ENCODE peak calls at places on chromosomes 1 and 21, in four cellular contexts. A is H9, T is mesendoderm, U is H1. Z is an unnamed sample.

GRCh38 chr21:26385721-26386120 is 187.4 kb downstream of the CYYR1 start:
- DNase-seq in T (no peak), A (no peak), U (no peak), Z (no peak)

GRCh38 chr1:24694380-24694843 is 50.8 kb upstream of the CLIC4 start:
- DNase-seq in T (no peak), A (no peak), U (no peak), Z (peak; percentile 53)

GRCh38 chr1:50667272-50667671 is 244.0 kb upstream of the DMRTA2 start:
- DNase-seq in U (no peak), T (no peak), A (no peak), Z (no peak)

GRCh38 chr1:200362421-200362820 is 47.4 kb downstream of the ZNF281 start:
- DNase-seq in A (no peak), T (peak; percentile 71), U (no peak), Z (no peak)

GRCh38 chr1:19780267-19780877 is 19.3 kb downstream of the TMCO4 start:
- DNase-seq in T (no peak), U (no peak), A (no peak), Z (no peak)

GRCh38 chr1:68808351-68808750 is 311.5 kb upstream of the DEPDC1 start:
- DNase-seq in U (no peak), A (no peak), T (peak; percentile 42), Z (no peak)

GRCh38 chr1:43693371-43693770 is 14.0 kb upstream of the ST3GAL3 start:
- DNase-seq in A (no peak), U (no peak), T (no peak), Z (no peak)

GRCh38 chr1:160541622-160542302 is 18.7 kb upstream of the SLAMF6 start:
- DNase-seq in U (no peak), T (no peak), A (no peak), Z (no peak)

GRCh38 chr1:17027900-17028299 is 16.2 kb upstream of the ATP13A2 start:
- DNase-seq in T (no peak), U (no peak), A (no peak), Z (no peak)

GRCh38 chr21:42737969-42738590 is 84.7 kb downstream of the PDE9A start:
- DNase-seq in T (no peak), A (no peak), U (no peak), Z (no peak)

GRCh38 chr1:246492611-246493245 is 14.4 kb downstream of the SMYD3 start:
- DNase-seq in U (no peak), A (peak; percentile 60), T (peak; percentile 76), Z (peak; percentile 79)

GRCh38 chr1:20185834-20186782 is at the start of the genes PLA2G2C and UBXN10:
- DNase-seq in A (peak; percentile 74), U (no peak), T (peak; percentile 89), Z (no peak)

GRCh38 chr1:101235696-101236545 is 898 bp upstream of the S1PR1 start:
- DNase-seq in T (peak; percentile 67), A (peak; percentile 66), U (no peak), Z (peak; percentile 37)

GRCh38 chr1:178684111-178684510 is 40.9 kb upstream of the RALGPS2 start:
- DNase-seq in U (no peak), A (no peak), T (no peak), Z (no peak)

GRCh38 chr1:170203693-170204092 is 57.9 kb downstream of the NTMT2 start:
- DNase-seq in U (no peak), T (no peak), A (no peak), Z (no peak)

GRCh38 chr1:236509203-236509602 is 14.6 kb upstream of the LGALS8 start:
- DNase-seq in U (no peak), T (no peak), A (no peak), Z (no peak)

GRCh38 chr1:30488324-30488913 is 235.0 kb downstream of the MATN1 start:
- DNase-seq in U (no peak), T (no peak), A (no peak), Z (no peak)

GRCh38 chr1:92446546-92446945 is 40.2 kb downstream of the GFI1 start:
- DNase-seq in U (no peak), A (no peak), T (peak; percentile 92), Z (peak; percentile 84)

GRCh38 chr1:206963740-206964139 is 6.5 kb downstream of the FCAMR start:
- DNase-seq in A (no peak), U (no peak), T (no peak), Z (no peak)
- H4K5ac ChIP-seq in A (no peak overlapping the region), U (no peak overlapping the region), T (no peak overlapping the region), Z (no peak overlapping the region)

DNA sequence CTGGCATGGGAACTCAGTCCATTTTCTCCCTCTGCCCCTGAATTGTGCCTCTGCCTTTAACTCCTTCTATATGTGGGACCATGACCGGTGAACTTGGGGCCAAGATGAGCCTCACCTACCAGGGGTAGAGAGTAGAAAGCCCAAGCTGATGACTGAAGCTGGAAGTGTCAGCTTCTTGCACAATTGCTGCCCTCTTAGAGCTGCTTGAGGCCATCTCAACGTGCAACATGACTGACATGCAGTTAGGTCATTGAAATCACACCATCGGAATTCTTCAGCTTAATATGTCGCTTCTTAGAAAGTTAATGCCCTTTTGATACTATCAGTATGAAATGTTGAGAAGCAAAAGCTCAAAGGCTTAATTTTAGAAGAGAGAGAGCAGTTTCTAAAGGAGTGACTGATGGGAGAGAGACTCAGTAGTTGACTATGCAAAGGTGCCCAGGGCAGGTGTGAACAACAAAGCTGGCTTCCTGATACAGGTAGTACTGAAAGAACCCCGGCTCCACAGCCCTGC is 89.4 kb upstream of the UBE2U start:
- DNase-seq in T (no peak), A (no peak), U (no peak), Z (no peak)
- H4K5ac ChIP-seq in T (no peak overlapping the region), A (no peak overlapping the region), U (no peak overlapping the region), Z (no peak overlapping the region)

DNA sequence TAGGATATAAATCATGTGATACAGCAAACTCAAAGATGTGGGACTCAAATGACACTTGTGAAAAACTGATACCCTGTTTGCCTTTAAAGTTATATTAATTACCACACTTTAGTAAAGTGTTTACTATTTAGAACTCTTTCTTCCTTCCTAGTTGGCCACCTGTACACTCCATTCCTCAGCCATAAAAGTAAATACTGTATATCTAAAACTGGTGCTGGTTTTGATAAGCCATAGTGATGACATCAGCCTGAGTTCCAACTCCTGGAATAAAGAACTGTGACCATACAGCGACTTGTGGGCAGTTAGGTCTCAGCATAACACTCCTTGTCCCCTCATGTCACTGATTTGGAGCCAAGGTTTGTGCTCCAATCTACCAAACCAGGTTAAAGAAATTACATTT is 2.8 kb downstream of the PTGER3 start:
- DNase-seq in U (no peak), T (no peak), A (no peak), Z (no peak)
- H4K5ac ChIP-seq in U (no peak overlapping the region), T (no peak overlapping the region), A (no peak overlapping the region), Z (no peak overlapping the region)

DNA sequence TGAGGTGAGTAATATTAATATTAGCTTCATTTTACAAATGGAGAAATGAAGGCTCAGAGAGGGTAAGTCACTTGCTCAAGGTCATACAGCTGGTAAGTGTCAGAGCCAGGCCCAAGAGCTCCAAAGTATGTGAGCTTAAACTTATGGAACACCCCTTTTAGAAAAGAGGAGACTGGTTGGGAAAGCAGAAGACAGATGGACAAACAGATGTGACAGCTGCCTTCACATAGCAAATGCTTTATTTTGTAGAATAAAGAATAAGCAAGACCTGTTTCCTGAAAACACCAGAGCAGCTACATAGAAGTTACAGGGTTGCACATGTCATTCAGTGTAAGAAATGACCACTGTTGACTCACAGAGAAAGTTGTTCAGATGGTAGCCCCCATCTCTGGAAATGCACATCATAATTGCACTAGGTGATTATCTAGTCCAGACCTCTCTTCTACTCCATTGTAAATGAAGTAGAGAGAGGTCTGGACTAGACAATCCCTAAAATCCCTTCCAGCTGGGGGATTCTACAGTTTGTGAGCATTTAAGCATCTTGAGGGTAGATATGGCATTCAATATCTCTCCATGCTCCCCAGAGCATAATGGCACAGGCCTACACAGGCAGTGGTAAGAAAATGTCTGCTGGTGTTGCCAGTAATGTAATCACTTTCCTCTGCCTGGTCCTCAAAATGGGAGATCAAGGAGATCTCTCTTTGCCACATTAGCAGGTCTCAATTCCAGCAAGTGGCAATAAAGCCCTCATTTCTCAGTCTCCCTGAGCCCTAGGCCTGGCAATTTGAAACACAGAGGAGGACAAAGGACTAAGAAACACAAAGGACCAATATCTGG is 188.2 kb upstream of the FGGY start:
- DNase-seq in T (no peak), A (no peak), U (no peak), Z (no peak)
- H4K5ac ChIP-seq in T (no peak overlapping the region), A (no peak overlapping the region), U (no peak overlapping the region), Z (no peak overlapping the region)

GRCh38 chr1:37824001-37824400 is 16.0 kb upstream of the YRDC start:
- DNase-seq in T (no peak), U (no peak), A (no peak), Z (no peak)

GRCh38 chr1:37831109-37831508 is 23.1 kb upstream of the YRDC start:
- DNase-seq in A (no peak), T (no peak), U (no peak), Z (no peak)

GRCh38 chr1:37822942-37823865 is 15.2 kb upstream of the YRDC start:
- DNase-seq in T (no peak), A (no peak), U (no peak), Z (peak; percentile 56)

GRCh38 chr1:37828410-37829074 is 20.5 kb upstream of the YRDC start:
- DNase-seq in T (no peak), A (no peak), U (no peak), Z (no peak)

GRCh38 chr1:37825508-37825907 is 17.5 kb upstream of the YRDC start:
- DNase-seq in A (no peak), U (no peak), T (no peak), Z (peak; percentile 16)
- H4K5ac ChIP-seq in A (no peak overlapping the region), U (no peak overlapping the region), T (no peak overlapping the region), Z (no peak overlapping the region)

Z was measured in IMR-90.